ENCODE peak calls at places on chromosomes 4 and X, in eight cellular contexts. F, I, L, Y, M, R, Q and T are unnamed samples.
A peak's percentile ranks its signal among the peaks of the same experiment; 100 is the strongest.

GRCh38 chr4:16687011-16687410 is 211.4 kb downstream of the LDB2 start:
- DNase-seq in F (no peak), I (no peak), L (no peak), Y (no peak), M (no peak), R (no peak), Q (peak; percentile 25), T (no peak)

GRCh38 chr4:25760518-25761157 is 102.2 kb downstream of the SEL1L3 start:
- DNase-seq in F (no peak), I (no peak), L (no peak), Y (no peak), M (peak; percentile 46), R (no peak), Q (peak; percentile 30), T (no peak)

GRCh38 chr4:73187325-73187724 is 71.3 kb downstream of the ANKRD17 start:
- DNase-seq in F (peak; percentile 26), I (peak; percentile 35), L (no peak), Y (no peak), M (peak; percentile 27), R (no peak), Q (peak; percentile 25), T (no peak)

GRCh38 chr4:56544573-56545131 is 39.1 kb downstream of the ARL9 start:
- DNase-seq in F (peak; percentile 69), I (peak; percentile 83), L (peak; percentile 47), Y (peak; percentile 91), M (peak; percentile 70), R (peak; percentile 82), Q (peak; percentile 66), T (peak; percentile 81)

GRCh38 chrX:129534816-129535578 is 5.1 kb upstream of the OCRL start:
- DNase-seq in F (peak; percentile 32), I (peak; percentile 51), L (no peak), Y (no peak), M (peak; percentile 33), R (no peak), Q (peak; percentile 62), T (no peak)

GRCh38 chr4:158166701-158167100 is 6.1 kb downstream of the GASK1B start:
- DNase-seq in F (no peak), I (no peak), L (no peak), Y (no peak), M (peak; percentile 26), R (no peak), Q (no peak), T (no peak)

GRCh38 chrX:15299945-15300851 is 15.2 kb downstream of the ASB11 start:
- DNase-seq in F (no peak), I (peak; percentile 4), L (peak; percentile 3), Y (no peak), M (peak; percentile 56), R (no peak), Q (peak; percentile 18), T (no peak)

GRCh38 chrX:43618376-43619205 is 37.5 kb upstream of the MAOA start:
- DNase-seq in F (no peak), I (no peak), L (no peak), Y (no peak), M (no peak), R (no peak), Q (no peak), T (no peak)

GRCh38 chr4:25320374-25321172 is 8.0 kb downstream of the ZCCHC4 start:
- DNase-seq in F (peak; percentile 85), I (peak; percentile 79), L (no peak), Y (no peak), M (peak; percentile 79), R (no peak), Q (peak; percentile 67), T (no peak)

GRCh38 chr4:179097741-179098140 is 1655.5 kb upstream of the AGA start:
- DNase-seq in F (peak; percentile 27), I (no peak), L (no peak), Y (no peak), M (no peak), R (no peak), Q (no peak), T (no peak)

GRCh38 chr4:16862688-16863087 is 35.8 kb downstream of the LDB2 start:
- DNase-seq in F (peak; percentile 65), I (no peak), L (no peak), Y (no peak), M (peak; percentile 13), R (no peak), Q (peak; percentile 41), T (no peak)

GRCh38 chr4:151147000-151147399 is 47.6 kb downstream of the RPS3A start:
- DNase-seq in F (no peak), I (no peak), L (no peak), Y (no peak), M (peak; percentile 19), R (no peak), Q (no peak), T (no peak)

GRCh38 chr4:129641179-129641578 is 545.2 kb downstream of the C4orf33 start:
- DNase-seq in F (peak; percentile 16), I (peak; percentile 50), L (peak; percentile 4), Y (no peak), M (peak; percentile 69), R (peak; percentile 22), Q (peak; percentile 27), T (peak; percentile 10)

GRCh38 chrX:111561851-111562250 is 50.4 kb downstream of the SERTM2 start:
- DNase-seq in F (no peak), I (no peak), L (no peak), Y (no peak), M (no peak), R (no peak), Q (no peak), T (no peak)

GRCh38 chr4:169208516-169208915 is 62.2 kb downstream of the SH3RF1 start:
- DNase-seq in F (peak; percentile 52), I (peak; percentile 58), L (no peak), Y (no peak), M (peak; percentile 79), R (no peak), Q (peak; percentile 69), T (no peak)

GRCh38 chr4:153065286-153065685 is 129.2 kb downstream of the FHDC1 start:
- DNase-seq in F (no peak), I (no peak), L (no peak), Y (no peak), M (no peak), R (no peak), Q (no peak), T (no peak)

GRCh38 chr4:38669233-38669632 is 5.2 kb downstream of the KLF3 start:
- DNase-seq in F (peak; percentile 45), I (no peak), L (no peak), Y (no peak), M (peak; percentile 42), R (no peak), Q (no peak), T (no peak)

GRCh38 chr4:176818531-176818930 is 25.8 kb upstream of the VEGFC start:
- DNase-seq in F (no peak), I (no peak), L (no peak), Y (no peak), M (peak; percentile 62), R (no peak), Q (peak; percentile 34), T (no peak)

GRCh38 chr4:113060853-113061252 is 11.4 kb downstream of the ANK2 start:
- DNase-seq in F (no peak), I (no peak), L (no peak), Y (no peak), M (no peak), R (no peak), Q (no peak), T (no peak)

GRCh38 chrX:72128881-72129280 is 2.8 kb downstream of the RTL5 start:
- DNase-seq in F (no peak), I (peak; percentile 20), L (no peak), Y (no peak), M (no peak), R (no peak), Q (no peak), T (peak; percentile 29)

GRCh38 chr4:36332023-36332781 is 50.8 kb downstream of the DTHD1 start:
- DNase-seq in F (peak; percentile 2), I (no peak), L (no peak), Y (no peak), M (no peak), R (peak; percentile 40), Q (no peak), T (no peak)

GRCh38 chrX:48703642-48704481 is 7.3 kb downstream of the SUV39H1 start:
- DNase-seq in F (no peak), I (peak; percentile 68), L (no peak), Y (no peak), M (peak; percentile 20), R (no peak), Q (peak; percentile 68), T (no peak)

GRCh38 chrX:44816369-44816768 is 27.5 kb upstream of the DUSP21 start:
- DNase-seq in F (no peak), I (no peak), L (no peak), Y (no peak), M (no peak), R (no peak), Q (no peak), T (no peak)

GRCh38 chr4:76690091-76690905 is 207.6 kb downstream of the SOWAHB start:
- DNase-seq in F (no peak), I (peak; percentile 56), L (no peak), Y (no peak), M (no peak), R (no peak), Q (peak; percentile 85), T (no peak)